ENCODE peak calls at places on chromosomes 4 and X, in eight cellular contexts. T is uterus; K is body of pancreas; W is HAP-1; X is neuronal stem cell; U is BE2C; R is CD8-positive, alpha-beta T cell; G is ovary. N is an unnamed sample.

GRCh38 chr4:16226816-16227461 is 668 bp upstream of the TAPT1 start:
- DNase-seq in T (peak; percentile 57), K (peak; percentile 72), W (peak; percentile 71), X (peak; percentile 39), U (peak; percentile 56), R (peak; percentile 66), G (peak; percentile 74), N (no peak)

GRCh38 chrX:120140293-120140981 is 18.0 kb upstream of the RHOXF2 start:
- DNase-seq in T (no peak), K (peak; percentile 63), W (no peak), X (no peak), U (no peak), R (no peak), G (no peak), N (no peak)

GRCh38 chrX:45859407-45859806 is 658.7 kb upstream of the DIPK2B start:
- DNase-seq in T (no peak), K (no peak), W (no peak), X (no peak), U (no peak), R (no peak), G (no peak), N (no peak)

GRCh38 chrX:114462266-114462665 is 121.6 kb upstream of the HTR2C start:
- DNase-seq in T (no peak), K (no peak), W (peak; percentile 56), X (no peak), U (no peak), R (no peak), G (no peak), N (no peak)

GRCh38 chr4:35189988-35190613 is 1054.2 kb downstream of the ARAP2 start:
- DNase-seq in T (no peak), K (no peak), W (no peak), X (no peak), U (no peak), R (no peak), G (no peak), N (no peak)

GRCh38 chr4:24364249-24364648 is 220.1 kb downstream of the DHX15 start:
- DNase-seq in T (no peak), K (no peak), W (no peak), X (no peak), U (no peak), R (no peak), G (no peak), N (no peak)

GRCh38 chrX:74453178-74453577 is 31.9 kb downstream of the SLC16A2 start:
- DNase-seq in T (no peak), K (no peak), W (no peak), X (no peak), U (no peak), R (no peak), G (no peak), N (peak; percentile 82)

GRCh38 chrX:19535481-19535880 is 20.2 kb upstream of the MAP3K15 start:
- DNase-seq in T (no peak), K (peak; percentile 25), W (peak; percentile 23), X (no peak), U (no peak), R (no peak), G (no peak), N (peak; percentile 2)

GRCh38 chrX:45445745-45446412 is 245.2 kb upstream of the DIPK2B start:
- DNase-seq in T (no peak), K (no peak), W (no peak), X (no peak), U (no peak), R (no peak), G (no peak), N (peak; percentile 88)

GRCh38 chrX:15930585-15930984 is 76.0 kb upstream of the AP1S2 start:
- DNase-seq in T (no peak), K (no peak), W (no peak), X (no peak), U (no peak), R (no peak), G (no peak), N (peak; percentile 49)
- H3K27me3 ChIP-seq in T (no peaks in the 10 kb centered on the region), K (no peaks in the 10 kb centered on the region), W (peaks cover 6% of the 10 kb centered on the region), X (no peaks in the 10 kb centered on the region), U (no peaks in the 10 kb centered on the region), R (no peaks in the 10 kb centered on the region), G (no peaks in the 10 kb centered on the region), N (no peaks in the 10 kb centered on the region)

GRCh38 chr4:42488554-42488953 is 91.3 kb downstream of the SHISA3 start:
- DNase-seq in T (no peak), K (no peak), W (no peak), X (no peak), U (no peak), R (no peak), G (no peak), N (no peak)
- H3K4me3 ChIP-seq in T (no peak overlapping the region), K (no peak overlapping the region), W (no peak overlapping the region), X (no peak overlapping the region), U (no peak overlapping the region), R (no peak overlapping the region), G (no peak overlapping the region), N (no peak overlapping the region)

DNA sequence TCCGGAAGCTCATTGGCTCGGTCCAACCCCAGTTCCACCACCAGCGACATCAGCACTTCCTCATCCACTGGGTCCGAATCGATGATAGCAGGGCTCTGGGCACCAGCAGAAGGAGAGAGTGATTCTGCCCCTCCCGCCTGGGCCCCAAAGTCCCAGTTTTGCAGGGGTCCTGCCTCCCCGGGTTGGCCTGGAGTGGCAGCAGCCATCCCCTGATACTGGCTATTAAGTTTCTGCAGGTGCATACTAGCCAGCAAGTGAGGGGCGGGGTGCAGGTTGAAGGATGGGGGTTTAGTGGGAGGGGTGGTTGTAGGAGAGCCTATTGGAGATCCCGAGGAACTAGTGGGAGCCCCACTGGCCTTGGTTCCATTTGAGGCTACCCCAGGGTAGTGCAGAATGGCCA is 3.9 kb downstream of the CITED1 start:
- DNase-seq in T (no peak), K (no peak), W (no peak), X (no peak), U (no peak), R (no peak), G (no peak), N (no peak)
- H3K27me3 ChIP-seq in T (no peaks in the 10 kb centered on the region), K (no peaks in the 10 kb centered on the region), W (no peaks in the 10 kb centered on the region), X (peaks cover 35% of the 10 kb centered on the region), U (peaks cover 14% of the 10 kb centered on the region), R (peaks cover 12% of the 10 kb centered on the region), G (no peaks in the 10 kb centered on the region), N (peaks cover 15% of the 10 kb centered on the region)

DNA sequence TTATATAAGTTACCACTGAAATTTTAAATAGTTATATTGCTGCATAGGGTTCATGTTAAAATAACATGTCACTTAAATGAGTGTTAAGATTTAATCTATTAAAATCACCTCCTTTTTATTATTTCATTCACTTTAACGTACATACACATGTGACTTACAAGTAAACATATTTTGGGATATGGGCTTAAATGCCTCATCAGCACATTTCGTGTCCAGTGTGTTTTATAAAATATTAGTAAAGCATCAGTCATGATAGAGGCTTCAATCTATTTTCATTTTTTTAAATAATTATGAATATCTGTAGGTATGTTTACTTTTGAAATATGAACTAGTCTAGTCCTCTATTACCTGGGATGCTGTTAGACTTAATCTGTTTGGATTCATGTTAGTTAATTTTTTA is 143.6 kb downstream of the NPNT start:
- DNase-seq in T (no peak), K (no peak), W (no peak), X (no peak), U (no peak), R (no peak), G (no peak), N (no peak)
- H3K4me3 ChIP-seq in T (no peak overlapping the region), K (no peak overlapping the region), W (no peak overlapping the region), X (no peak overlapping the region), U (no peak overlapping the region), R (no peak overlapping the region), G (no peak overlapping the region), N (no peak overlapping the region)